ENCODE peak calls at places on chromosomes 4 and X, in seven cellular contexts. M is OCI-LY7, W is left colon, U is pancreas, B is iris pigment epithelial cell, I is nucleus accumbens, O is epithelial cell of esophagus. H is an unnamed sample.

GRCh38 chrX:100687546-100687945 is 43.5 kb downstream of the SRPX2 start:
- DNase-seq in I (no peak), O (no peak), B (no peak), U (no peak), M (peak), W (no peak), H (no peak)

GRCh38 chr4:147157860-147158701 is 212.4 kb upstream of the TTC29 start:
- DNase-seq in M (no peak), I (no peak), W (no peak), O (peak), B (peak), U (peak), H (peak)

GRCh38 chr4:87521757-87522374 is 7.3 kb downstream of the SPARCL1 start:
- DNase-seq in U (no peak), B (peak), O (peak), W (no peak), I (no peak), M (no peak), H (peak)

GRCh38 chr4:55409468-55410171 is 13.9 kb downstream of the TMEM165 start:
- DNase-seq in W (no peak), B (peak), O (no peak), M (peak), I (no peak), U (no peak), H (peak)

GRCh38 chr4:184776821-184777220 is 42.9 kb upstream of the CENPU start:
- DNase-seq in W (no peak), I (no peak), O (no peak), B (no peak), U (no peak), M (no peak), H (no peak)

GRCh38 chr4:129821073-129821472 is 725.1 kb downstream of the C4orf33 start:
- DNase-seq in O (no peak), U (no peak), W (no peak), I (no peak), M (no peak), B (no peak), H (no peak)

GRCh38 chr4:89914609-89915008 is 20.0 kb downstream of the MMRN1 start:
- DNase-seq in M (no peak), O (no peak), U (no peak), W (no peak), I (no peak), B (no peak), H (no peak)

GRCh38 chr4:185066179-185066578 is 47.9 kb downstream of the HELT start:
- DNase-seq in I (no peak), B (no peak), M (no peak), U (no peak), O (no peak), W (no peak), H (no peak)

GRCh38 chr4:54333657-54334056 is 104.6 kb downstream of the PDGFRA start:
- DNase-seq in O (no peak), I (peak), U (no peak), W (no peak), B (no peak), M (no peak), H (no peak)

GRCh38 chr4:39548425-39549067 is 21.3 kb upstream of the UGDH start:
- DNase-seq in U (no peak), O (no peak), I (no peak), B (peak), W (no peak), M (no peak), H (peak)

H was measured in IMR-90.